ENCODE peak calls at places on chromosomes 13 and 19, in nine cellular contexts. T is tibial artery; Z is posterior vena cava; Y is activated T-cell treated with anti-CD3 and anti-CD28 coated beads for 1 hour; K is M059J; P is stimulated activated CD4-positive, alpha-beta T cell treated with anti-CD3 and anti-CD28 coated beads, Interleukin-2, amount 100 ng/mL, for 24 hours; A is substantia nigra; B is GM06990; N is non-pigmented ciliary epithelial cell. G is an unnamed sample.

GRCh38 chr19:53461866-53462265 is 5.7 kb upstream of the ZNF813 start:
- DNase-seq in T (no peak), Z (no peak), Y (no peak), K (peak), P (no peak), A (no peak), B (no peak), N (no peak), G (no peak)

GRCh38 chr19:46721269-46722003 is 4.5 kb upstream of the PRKD2 start:
- DNase-seq in T (no peak), Z (no peak), Y (no peak), K (no peak), P (no peak), A (no peak), B (no peak), N (no peak), G (no peak)

GRCh38 chr19:29211562-29212416 is 1.2 kb downstream of the UQCRFS1 start:
- DNase-seq in T (no peak), Z (no peak), Y (no peak), K (peak), P (peak), A (no peak), B (no peak), N (no peak), G (peak)

GRCh38 chr13:42377640-42378382 is 105.9 kb downstream of the AKAP11 start:
- DNase-seq in T (no peak), Z (no peak), Y (no peak), K (no peak), P (peak), A (no peak), B (peak), N (no peak), G (no peak)

GRCh38 chr19:383922-384800 is 24.8 kb downstream of the C2CD4C start:
- DNase-seq in T (no peak), Z (peak), Y (no peak), K (no peak), P (no peak), A (peak), B (no peak), N (no peak), G (no peak)

GRCh38 chr13:24865158-24865557 is 101.2 kb downstream of the RNF17 start:
- DNase-seq in T (no peak), Z (no peak), Y (no peak), K (no peak), P (no peak), A (no peak), B (no peak), N (no peak), G (no peak)

GRCh38 chr19:43330726-43331434 is 22.6 kb upstream of the CD177 start:
- DNase-seq in T (no peak), Z (no peak), Y (no peak), K (no peak), P (no peak), A (no peak), B (no peak), N (no peak), G (no peak)

GRCh38 chr13:43924549-43925245 is 45.0 kb downstream of the LACC1 start:
- DNase-seq in T (no peak), Z (no peak), Y (no peak), K (no peak), P (no peak), A (no peak), B (peak), N (no peak), G (no peak)

GRCh38 chr13:50715402-50716146 is 127.9 kb downstream of the DLEU7 start:
- DNase-seq in T (peak), Z (no peak), Y (no peak), K (no peak), P (no peak), A (no peak), B (no peak), N (no peak), G (peak)

GRCh38 chr19:11581740-11582139 is 4.3 kb upstream of the ACP5 start:
- DNase-seq in T (no peak), Z (no peak), Y (no peak), K (peak), P (peak), A (no peak), B (peak), N (no peak), G (peak)

GRCh38 chr19:27780367-27781065 is 1432.4 kb downstream of the UQCRFS1 start:
- DNase-seq in T (no peak), Z (no peak), Y (no peak), K (no peak), P (no peak), A (no peak), B (no peak), N (no peak), G (no peak)

GRCh38 chr19:14333101-14333871 is 48.0 kb upstream of the ADGRE5 start:
- DNase-seq in T (no peak), Z (peak), Y (no peak), K (no peak), P (no peak), A (no peak), B (no peak), N (no peak), G (peak)

GRCh38 chr19:7751157-7751783 is 3.9 kb upstream of the CD209 start:
- DNase-seq in T (no peak), Z (no peak), Y (no peak), K (no peak), P (peak), A (no peak), B (peak), N (no peak), G (no peak)

GRCh38 chr13:41200126-41200525 is 5.8 kb upstream of the KBTBD7 start:
- DNase-seq in T (no peak), Z (no peak), Y (no peak), K (no peak), P (no peak), A (no peak), B (no peak), N (no peak), G (no peak)

GRCh38 chr19:39679056-39679790 is 23.5 kb downstream of the LGALS16 start:
- DNase-seq in T (no peak), Z (no peak), Y (no peak), K (peak), P (peak), A (no peak), B (peak), N (no peak), G (no peak)

GRCh38 chr13:49624207-49624606 is 4.1 kb upstream of the ARL11 start:
- DNase-seq in T (no peak), Z (no peak), Y (no peak), K (no peak), P (no peak), A (no peak), B (no peak), N (no peak), G (no peak)

GRCh38 chr13:50587122-50587521 is 256.4 kb downstream of the DLEU7 start:
- DNase-seq in T (no peak), Z (no peak), Y (no peak), K (no peak), P (no peak), A (no peak), B (no peak), N (no peak), G (no peak)

GRCh38 chr19:17836530-17836929 is 11.3 kb downstream of the JAK3 start:
- DNase-seq in T (no peak), Z (no peak), Y (no peak), K (no peak), P (no peak), A (no peak), B (no peak), N (no peak), G (no peak)

GRCh38 chr19:46620716-46621115 is 4.2 kb downstream of the PTGIR start:
- DNase-seq in T (no peak), Z (no peak), Y (no peak), K (no peak), P (no peak), A (no peak), B (no peak), N (no peak), G (no peak)

GRCh38 chr19:30439271-30439750 is 67.1 kb downstream of the ZNF536 start:
- DNase-seq in T (no peak), Z (no peak), Y (no peak), K (no peak), P (no peak), A (no peak), B (no peak), N (no peak), G (no peak)

GRCh38 chr13:60627071-60627686 is 230.2 kb downstream of the TDRD3 start:
- DNase-seq in T (no peak), Z (no peak), Y (no peak), K (peak), P (peak), A (no peak), B (no peak), N (peak), G (no peak)

GRCh38 chr19:35013047-35013819 is 13.1 kb downstream of the GRAMD1A start:
- DNase-seq in T (peak), Z (peak), Y (peak), K (no peak), P (peak), A (peak), B (peak), N (no peak), G (peak)

GRCh38 chr19:1232652-1233360 is 5.0 kb downstream of the CBARP start:
- DNase-seq in T (no peak), Z (no peak), Y (no peak), K (peak), P (no peak), A (no peak), B (no peak), N (no peak), G (no peak)

GRCh38 chr19:12095111-12095790 is 30.7 kb downstream of the ZNF844 start:
- DNase-seq in T (no peak), Z (no peak), Y (no peak), K (peak), P (no peak), A (no peak), B (no peak), N (no peak), G (no peak)

GRCh38 chr13:35700661-35701060 is 224.2 kb upstream of the MAB21L1 start:
- DNase-seq in T (no peak), Z (no peak), Y (no peak), K (peak), P (no peak), A (no peak), B (no peak), N (no peak), G (no peak)

GRCh38 chr13:30998548-30999140 is 66.2 kb downstream of the TEX26 start:
- DNase-seq in T (no peak), Z (no peak), Y (no peak), K (no peak), P (no peak), A (no peak), B (no peak), N (no peak), G (no peak)

GRCh38 chr13:110109910-110110309 is 197.0 kb downstream of the COL4A1 start:
- DNase-seq in T (peak), Z (peak), Y (no peak), K (peak), P (no peak), A (no peak), B (no peak), N (peak), G (peak)

GRCh38 chr13:90485441-90485840 is 862.0 kb upstream of the MIR17HG start:
- DNase-seq in T (no peak), Z (no peak), Y (no peak), K (peak), P (no peak), A (no peak), B (no peak), N (peak), G (no peak)

G was measured in transverse colon.